ENCODE peak calls at places on chromosomes 16 and 17, in four cellular contexts. O, U, E and M are unnamed samples.

GRCh38 chr17:33674685-33675084 is 381.6 kb upstream of the ASIC2 start:
- DNase-seq in E (peak), U (peak), O (peak), M (peak)

GRCh38 chr17:44091200-44091997 is 20.9 kb downstream of the G6PC3 start:
- DNase-seq in O (no peak), E (no peak), U (no peak), M (no peak)

GRCh38 chr17:39450051-39450450 is 1.0 kb downstream of the MED1 start:
- DNase-seq in U (no peak), E (no peak), O (no peak), M (no peak)

GRCh38 chr16:30434852-30435251 is 5.0 kb upstream of the DCTPP1 start:
- DNase-seq in E (no peak), O (no peak), U (no peak), M (no peak)

GRCh38 chr17:76063880-76064546 is 8.3 kb downstream of the SRP68 start:
- DNase-seq in U (no peak), O (no peak), E (no peak), M (no peak)

GRCh38 chr16:83717308-83717707 is 90.5 kb upstream of the HSBP1 start:
- DNase-seq in E (no peak), U (no peak), O (no peak), M (no peak)

GRCh38 chr17:61179316-61179715 is 220.3 kb upstream of the TBX2 start:
- DNase-seq in E (no peak), U (no peak), O (no peak), M (no peak)

GRCh38 chr17:64343833-64344637 is 46.6 kb downstream of the PECAM1 start:
- DNase-seq in U (no peak), E (no peak), O (peak), M (peak)

GRCh38 chr17:73302189-73302588 is 9.6 kb downstream of the CDC42EP4 start:
- DNase-seq in U (no peak), O (no peak), E (no peak), M (no peak)

GRCh38 chr17:652310-652709 is 62.3 kb downstream of the VPS53 start:
- DNase-seq in U (no peak), E (no peak), O (peak), M (no peak)

GRCh38 chr16:67665598-67665997 is 952 bp downstream of the ENKD1 start:
- DNase-seq in U (no peak), E (no peak), O (no peak), M (no peak)
- H3K4me3 ChIP-seq in U (no peak), E (peak), O (peak), M (peak)

GRCh38 chr16:81878529-81878928 is 99.4 kb downstream of the PLCG2 start:
- DNase-seq in E (no peak), U (no peak), O (no peak), M (no peak)
- H3K27ac ChIP-seq in E (no peak), U (no peak), O (no peak), M (no peak)

GRCh38 chr17:55624789-55625433 is 97.8 kb downstream of the TMEM100 start:
- DNase-seq in O (no peak), U (no peak), E (no peak), M (no peak)
- H3K4me3 ChIP-seq in O (no peak), U (no peak), E (no peak), M (no peak)

DNA sequence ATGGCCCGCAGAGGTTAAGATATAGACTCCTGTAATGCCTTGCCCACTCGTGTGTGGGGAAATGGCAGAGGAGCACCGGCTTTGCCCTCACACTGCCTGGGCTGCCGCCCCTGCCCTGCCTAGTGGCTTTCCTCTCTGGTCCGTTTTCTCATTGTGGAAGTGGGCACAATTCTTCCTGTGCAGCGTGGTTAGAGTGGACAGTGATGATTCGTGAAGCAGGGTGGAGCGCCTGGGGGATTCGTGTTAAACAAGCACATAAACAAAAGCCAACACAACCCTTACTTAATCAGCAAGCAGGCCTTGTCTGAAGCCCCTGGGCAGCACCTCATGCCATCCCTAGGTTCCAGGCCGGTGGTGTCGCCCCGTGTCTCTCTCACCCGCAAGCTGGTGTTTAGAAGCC is 269.7 kb downstream of the SEC14L1 start:
- DNase-seq in E (no peak), O (no peak), U (no peak), M (no peak)
- H3K27ac ChIP-seq in E (no peak), O (no peak), U (no peak), M (peak)

GRCh38 chr16:86565181-86565631 is 1.4 kb upstream of the FOXC2 start:
- DNase-seq in U (no peak), E (no peak), O (no peak), M (no peak)

GRCh38 chr16:86565644-86566511 is 751 bp upstream of the FOXC2 start:
- DNase-seq in E (no peak), O (no peak), U (no peak), M (no peak)

GRCh38 chr16:86566966-86567700 is 504 bp downstream of the FOXC2 start:
- DNase-seq in O (no peak), U (no peak), E (no peak), M (no peak)

GRCh38 chr16:86567701-86568571 is 1.3 kb downstream of the FOXC2 start:
- DNase-seq in O (no peak), U (no peak), E (no peak), M (no peak)

DNA sequence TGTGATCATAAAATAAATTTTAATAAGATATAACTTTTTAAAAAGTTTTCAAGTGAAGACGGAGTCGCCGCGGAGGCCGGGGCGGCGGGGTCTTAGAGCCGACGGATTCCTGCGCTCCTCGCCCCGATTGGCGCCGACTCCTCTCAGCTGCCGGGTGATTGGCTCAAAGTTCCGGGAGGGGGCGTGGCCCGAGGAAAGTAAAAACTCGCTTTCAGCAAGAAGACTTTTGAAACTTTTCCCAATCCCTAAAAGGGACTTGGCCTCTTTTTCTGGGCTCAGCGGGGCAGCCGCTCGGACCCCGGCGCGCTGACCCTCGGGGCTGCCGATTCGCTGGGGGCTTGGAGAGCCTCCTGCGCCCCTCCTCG is at the start of gene FOXC2:
- DNase-seq in E (no peak), O (peak), U (no peak), M (peak)
- H3K4me3 ChIP-seq in E (no peak), O (no peak), U (no peak), M (no peak)

DNA sequence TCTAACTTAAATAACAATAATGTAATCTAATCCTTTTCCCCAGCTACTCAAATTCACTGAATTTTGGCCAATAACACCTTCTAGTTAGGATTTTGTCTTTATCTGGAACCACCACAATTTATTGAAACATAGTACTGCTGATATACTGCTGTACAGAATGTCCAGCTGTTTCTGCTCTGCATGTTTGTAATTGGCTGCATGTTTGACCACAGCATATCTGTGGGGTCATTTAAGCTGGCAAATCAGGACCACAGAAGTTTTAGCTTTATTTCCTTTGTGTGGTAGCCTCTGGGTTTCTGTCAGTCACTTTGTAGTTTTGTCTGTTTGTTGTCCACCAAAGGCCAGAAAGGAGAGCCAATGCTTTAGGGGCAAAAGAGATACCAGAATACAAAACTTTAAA is 22.2 kb upstream of the RAB11FIP4 start:
- DNase-seq in O (no peak), E (no peak), U (no peak), M (no peak)
- H3K27ac ChIP-seq in O (no peak), E (no peak), U (no peak), M (no peak)

DNA sequence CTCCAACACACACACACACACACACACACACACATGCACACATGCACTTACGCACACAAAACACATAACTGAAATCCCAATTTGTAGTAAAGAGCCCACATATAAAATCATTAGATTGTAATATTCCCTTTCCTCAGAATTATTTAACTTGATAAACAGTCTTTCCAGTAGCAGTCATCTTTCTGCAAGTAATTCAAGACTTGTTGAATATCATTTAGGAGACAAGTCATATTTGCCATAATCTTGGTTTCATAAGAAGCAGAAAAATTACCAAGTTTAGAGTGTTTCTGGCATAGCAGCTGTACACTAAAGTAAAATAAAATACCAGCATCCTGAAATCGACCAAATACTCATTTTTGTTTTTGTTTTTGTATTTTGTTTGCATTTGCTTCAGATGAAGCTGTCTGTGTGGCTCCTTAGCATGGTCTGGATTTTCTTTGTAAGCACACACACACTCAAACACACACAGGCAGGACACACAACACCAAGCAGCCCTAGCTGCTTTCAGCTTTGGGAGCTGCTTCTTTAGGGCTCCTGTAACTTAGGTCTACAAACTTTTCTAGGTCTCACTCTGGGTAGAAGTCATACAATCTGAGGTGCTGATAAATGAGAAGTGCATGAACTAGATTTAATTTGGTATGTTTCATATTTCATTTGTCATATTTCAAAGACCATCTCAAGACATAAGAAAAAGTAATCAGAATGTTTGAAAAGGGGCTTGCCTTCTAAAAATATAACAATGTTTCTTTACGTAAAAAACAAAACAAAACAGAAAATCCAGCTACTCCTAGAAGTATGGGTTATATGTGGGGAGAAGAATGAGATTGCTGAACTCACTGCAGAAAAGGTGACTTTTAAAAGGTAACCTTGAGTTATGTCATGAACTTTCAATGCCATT is 3.0 kb downstream of the SALL1 start:
- DNase-seq in E (no peak), O (no peak), U (no peak), M (no peak)
- H3K4me3 ChIP-seq in E (no peak), O (no peak), U (no peak), M (no peak)